ENCODE peak calls at places on chromosome 14, in seven cellular contexts. M is GM04503, B is glomerular endothelial cell, A is stromal cell of bone marrow, H is amniotic epithelial cell, K is HFF-Myc, U is dorsolateral prefrontal cortex. E is an unnamed sample.
A peak's percentile ranks its signal among the peaks of the same experiment; 100 is the strongest.

GRCh38 chr14:104494483-104494882 is 85.1 kb upstream of the C14orf180 start:
- DNase-seq in M (no peak), B (no peak), A (no peak), H (no peak), K (no peak), U (no peak), E (no peak)

GRCh38 chr14:49194067-49194466 is 392.1 kb downstream of the RPS29 start:
- DNase-seq in M (no peak), B (no peak), A (no peak), H (no peak), K (no peak), U (peak; percentile 73), E (no peak)

GRCh38 chr14:71439247-71439646 is 493.0 kb upstream of the RGS6 start:
- DNase-seq in M (no peak), B (no peak), A (no peak), H (no peak), K (peak; percentile 38), U (no peak), E (no peak)

GRCh38 chr14:97177635-97178034 is 380.5 kb downstream of the VRK1 start:
- DNase-seq in M (no peak), B (no peak), A (no peak), H (no peak), K (no peak), U (no peak), E (no peak)

GRCh38 chr14:53151867-53152626 is 1.1 kb downstream of the DDHD1 start:
- DNase-seq in M (no peak), B (peak; percentile 9), A (peak; percentile 27), H (peak; percentile 26), K (peak; percentile 29), U (peak; percentile 65), E (peak; percentile 49)

GRCh38 chr14:60649815-60650381 is 621 bp upstream of the SIX1 start:
- DNase-seq in M (no peak), B (no peak), A (no peak), H (no peak), K (no peak), U (no peak), E (no peak)

GRCh38 chr14:35366048-35366428 is 38.5 kb downstream of the NFKBIA start:
- DNase-seq in M (peak; percentile 22), B (no peak), A (peak; percentile 45), H (no peak), K (no peak), U (peak; percentile 84), E (peak; percentile 42)

GRCh38 chr14:26187996-26188605 is 409.7 kb downstream of the NOVA1 start:
- DNase-seq in M (no peak), B (no peak), A (no peak), H (no peak), K (no peak), U (no peak), E (no peak)

GRCh38 chr14:75442642-75443041 is 14.8 kb downstream of the JDP2 start:
- DNase-seq in M (peak; percentile 83), B (no peak), A (peak; percentile 82), H (peak; percentile 49), K (no peak), U (no peak), E (no peak)

GRCh38 chr14:74669846-74670245 is 43.0 kb downstream of the AREL1 start:
- DNase-seq in M (no peak), B (no peak), A (no peak), H (no peak), K (no peak), U (no peak), E (no peak)

GRCh38 chr14:61342486-61342885 is 21.1 kb downstream of the PRKCH start:
- DNase-seq in M (no peak), B (no peak), A (no peak), H (no peak), K (no peak), U (no peak), E (no peak)

GRCh38 chr14:62209287-62209899 is 447.2 kb downstream of the SNAPC1 start:
- DNase-seq in M (peak; percentile 56), B (peak; percentile 82), A (peak; percentile 75), H (peak; percentile 91), K (peak; percentile 41), U (no peak), E (no peak)

GRCh38 chr14:95269493-95269892 is 50.2 kb downstream of the CLMN start:
- DNase-seq in M (no peak), B (no peak), A (no peak), H (no peak), K (no peak), U (no peak), E (no peak)

GRCh38 chr14:65588426-65589140 is 176.1 kb downstream of the FUT8 start:
- DNase-seq in M (no peak), B (no peak), A (peak; percentile 6), H (no peak), K (no peak), U (no peak), E (no peak)